ENCODE peak calls at places on chromosomes 16 and 17, in eight cellular contexts. One of them, this sample, is unnamed. For H3K9me3, the result is how much of the 10 kb centered on the place peaks cover.

GRCh38 chr17:62870581-62870964 is 62.5 kb upstream of the MARCHF10 start:
- DNase-seq in ovary: no peak
- DNase-seq in Peyer's patch: no peak
- DNase-seq in A549: no peak
- DNase-seq in IMR-90: no peak
- DNase-seq in fibroblast of lung: no peak
- DNase-seq in transverse colon: no peak
- DNase-seq in aorta: no peak
- DNase-seq in this sample: no peak

GRCh38 chr17:16516594-16517018 is 24.6 kb upstream of the LRRC75A start:
- DNase-seq in fibroblast of lung: peak
- DNase-seq in Peyer's patch: no peak
- DNase-seq in aorta: peak
- DNase-seq in IMR-90: peak
- DNase-seq in transverse colon: no peak
- DNase-seq in A549: peak
- DNase-seq in ovary: peak
- DNase-seq in this sample: peak

GRCh38 chr17:27747462-27748359 is 52.6 kb downstream of the NOS2 start:
- DNase-seq in Peyer's patch: no peak
- DNase-seq in A549: peak
- DNase-seq in transverse colon: no peak
- DNase-seq in IMR-90: no peak
- DNase-seq in ovary: no peak
- DNase-seq in fibroblast of lung: no peak
- DNase-seq in aorta: no peak
- DNase-seq in this sample: no peak

GRCh38 chr16:58024673-58025350 is 742 bp upstream of the MMP15 start:
- DNase-seq in IMR-90: no peak
- DNase-seq in aorta: no peak
- DNase-seq in ovary: no peak
- DNase-seq in fibroblast of lung: no peak
- DNase-seq in A549: peak
- DNase-seq in transverse colon: peak
- DNase-seq in Peyer's patch: peak
- DNase-seq in this sample: no peak

GRCh38 chr16:11794447-11794846 is 2.6 kb downstream of the ZC3H7A start:
- DNase-seq in Peyer's patch: no peak
- DNase-seq in fibroblast of lung: no peak
- DNase-seq in aorta: no peak
- DNase-seq in IMR-90: no peak
- DNase-seq in A549: no peak
- DNase-seq in ovary: no peak
- DNase-seq in transverse colon: no peak
- DNase-seq in this sample: no peak

GRCh38 chr17:76915840-76916510 is 47.8 kb downstream of the MGAT5B start:
- DNase-seq in fibroblast of lung: no peak
- DNase-seq in A549: no peak
- DNase-seq in IMR-90: no peak
- DNase-seq in Peyer's patch: no peak
- DNase-seq in transverse colon: no peak
- DNase-seq in aorta: peak
- DNase-seq in ovary: no peak
- DNase-seq in this sample: no peak

GRCh38 chr17:62981933-62982332 is 15.9 kb downstream of the TANC2 start:
- DNase-seq in A549: peak
- DNase-seq in IMR-90: peak
- DNase-seq in fibroblast of lung: peak
- DNase-seq in ovary: no peak
- DNase-seq in Peyer's patch: no peak
- DNase-seq in aorta: no peak
- DNase-seq in transverse colon: no peak
- DNase-seq in this sample: no peak

GRCh38 chr16:4318171-4318910 is 2.5 kb downstream of the GLIS2 start:
- DNase-seq in ovary: no peak
- DNase-seq in IMR-90: no peak
- DNase-seq in transverse colon: no peak
- DNase-seq in Peyer's patch: no peak
- DNase-seq in fibroblast of lung: peak
- DNase-seq in A549: no peak
- DNase-seq in aorta: peak
- DNase-seq in this sample: no peak

GRCh38 chr17:260031-260791 is 78.8 kb upstream of the DOC2B start:
- DNase-seq in ovary: no peak
- DNase-seq in fibroblast of lung: no peak
- DNase-seq in A549: no peak
- DNase-seq in Peyer's patch: peak
- DNase-seq in transverse colon: no peak
- DNase-seq in IMR-90: no peak
- DNase-seq in aorta: no peak
- DNase-seq in this sample: no peak

GRCh38 chr16:50739031-50739430 is 2.9 kb upstream of the CYLD start:
- DNase-seq in aorta: no peak
- DNase-seq in A549: no peak
- DNase-seq in ovary: no peak
- DNase-seq in fibroblast of lung: no peak
- DNase-seq in IMR-90: no peak
- DNase-seq in Peyer's patch: no peak
- DNase-seq in transverse colon: no peak
- DNase-seq in this sample: no peak

GRCh38 chr17:2213291-2213960 is 90.2 kb downstream of the SMG6 start:
- DNase-seq in fibroblast of lung: peak
- DNase-seq in aorta: no peak
- DNase-seq in A549: no peak
- DNase-seq in Peyer's patch: no peak
- DNase-seq in transverse colon: no peak
- DNase-seq in ovary: no peak
- DNase-seq in IMR-90: peak
- DNase-seq in this sample: no peak

GRCh38 chr17:77915594-77916021 is 42.9 kb upstream of the TNRC6C start:
- DNase-seq in IMR-90: no peak
- DNase-seq in transverse colon: no peak
- DNase-seq in A549: no peak
- DNase-seq in ovary: no peak
- DNase-seq in Peyer's patch: peak
- DNase-seq in fibroblast of lung: no peak
- DNase-seq in aorta: no peak
- DNase-seq in this sample: no peak

GRCh38 chr17:559699-560378 is 154.8 kb downstream of the VPS53 start:
- DNase-seq in fibroblast of lung: peak
- DNase-seq in ovary: no peak
- DNase-seq in A549: peak
- DNase-seq in IMR-90: peak
- DNase-seq in aorta: no peak
- DNase-seq in Peyer's patch: no peak
- DNase-seq in transverse colon: no peak
- DNase-seq in this sample: peak

GRCh38 chr17:3512512-3513171 is 36.8 kb downstream of the ASPA start:
- DNase-seq in ovary: peak
- DNase-seq in IMR-90: peak
- DNase-seq in aorta: peak
- DNase-seq in A549: no peak
- DNase-seq in transverse colon: peak
- DNase-seq in Peyer's patch: no peak
- DNase-seq in fibroblast of lung: peak
- DNase-seq in this sample: no peak

GRCh38 chr16:20291807-20292206 is 35.5 kb downstream of the GP2 start:
- DNase-seq in transverse colon: no peak
- DNase-seq in IMR-90: no peak
- DNase-seq in A549: no peak
- DNase-seq in ovary: no peak
- DNase-seq in Peyer's patch: no peak
- DNase-seq in fibroblast of lung: no peak
- DNase-seq in aorta: no peak
- DNase-seq in this sample: no peak

GRCh38 chr16:83977056-83977815 is 9.2 kb downstream of the NECAB2 start:
- DNase-seq in aorta: peak
- DNase-seq in Peyer's patch: no peak
- DNase-seq in IMR-90: no peak
- DNase-seq in transverse colon: no peak
- DNase-seq in ovary: no peak
- DNase-seq in A549: no peak
- DNase-seq in fibroblast of lung: no peak
- DNase-seq in this sample: no peak

GRCh38 chr17:10600551-10600950 is 51.1 kb upstream of the MYH2 start:
- DNase-seq in IMR-90: peak
- DNase-seq in fibroblast of lung: no peak
- DNase-seq in A549: no peak
- DNase-seq in aorta: no peak
- DNase-seq in ovary: no peak
- DNase-seq in transverse colon: no peak
- DNase-seq in Peyer's patch: no peak
- DNase-seq in this sample: no peak

GRCh38 chr16:66942981-66943380 is 7.7 kb downstream of the CES2 start:
- DNase-seq in aorta: no peak
- DNase-seq in Peyer's patch: no peak
- DNase-seq in IMR-90: no peak
- DNase-seq in transverse colon: no peak
- DNase-seq in fibroblast of lung: no peak
- DNase-seq in A549: no peak
- DNase-seq in ovary: no peak
- DNase-seq in this sample: no peak

GRCh38 chr17:36463916-36464764 is 22.3 kb upstream of the ZNHIT3 start:
- DNase-seq in fibroblast of lung: peak
- DNase-seq in transverse colon: peak
- DNase-seq in ovary: no peak
- DNase-seq in aorta: no peak
- DNase-seq in IMR-90: peak
- DNase-seq in Peyer's patch: peak
- DNase-seq in A549: peak
- DNase-seq in this sample: no peak

DNA sequence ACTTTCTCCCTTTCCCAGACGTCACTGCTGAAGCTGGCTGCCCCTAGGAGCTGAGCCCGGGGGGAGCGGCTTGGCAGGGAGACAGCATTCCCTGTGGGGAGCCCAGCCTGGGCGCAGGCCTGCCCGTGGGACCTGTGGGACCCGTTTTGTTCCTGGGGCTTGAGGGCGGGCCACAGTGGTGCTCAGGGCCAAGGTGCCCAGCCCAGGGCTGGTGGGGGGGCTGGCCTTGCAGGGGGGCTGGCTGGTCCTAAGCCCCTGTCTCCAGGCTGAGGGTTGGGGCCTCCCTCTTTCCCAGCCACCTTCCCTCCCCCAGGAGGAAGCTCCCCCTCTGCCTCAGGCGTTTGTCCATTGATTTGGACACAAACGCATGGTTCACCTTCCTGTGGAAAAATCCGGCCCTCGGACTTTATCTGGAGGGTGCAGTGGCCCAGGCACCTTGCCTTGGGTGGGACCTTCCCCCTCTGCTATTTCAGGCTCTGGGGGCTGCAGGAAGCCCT is 4.4 kb downstream of the NHERF2 start:
- DNase-seq in A549: no peak
- DNase-seq in aorta: no peak
- DNase-seq in IMR-90: no peak
- DNase-seq in ovary: no peak
- DNase-seq in fibroblast of lung: no peak
- DNase-seq in transverse colon: no peak
- DNase-seq in Peyer's patch: no peak
- DNase-seq in this sample: no peak
- H3K9me3 ChIP-seq in A549: under half
- H3K9me3 ChIP-seq in aorta: under half
- H3K9me3 ChIP-seq in IMR-90: under half
- H3K9me3 ChIP-seq in ovary: under half
- H3K9me3 ChIP-seq in fibroblast of lung: under half
- H3K9me3 ChIP-seq in transverse colon: under half
- H3K9me3 ChIP-seq in Peyer's patch: under half
- H3K9me3 ChIP-seq in this sample: under half

DNA sequence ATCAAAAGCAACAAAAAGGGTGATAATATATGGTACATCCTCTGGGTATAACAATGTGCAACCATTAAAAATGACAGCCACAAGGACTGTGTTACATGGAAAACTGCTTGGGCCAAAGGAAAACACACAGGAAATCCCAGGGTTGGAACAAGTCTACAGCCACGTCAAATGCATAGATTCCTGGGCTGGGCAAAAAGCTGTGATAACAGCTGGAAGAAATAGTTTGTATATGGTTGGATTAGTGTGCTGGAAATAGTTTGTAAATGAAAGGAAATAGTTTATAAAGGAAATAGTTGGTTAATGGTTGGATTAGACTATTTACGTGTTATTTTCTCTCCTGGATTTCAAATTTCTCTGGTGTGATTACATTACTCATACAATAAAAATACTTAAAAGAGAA is 2.6 kb downstream of the HSD17B2 start:
- DNase-seq in IMR-90: peak
- DNase-seq in A549: no peak
- DNase-seq in aorta: no peak
- DNase-seq in ovary: no peak
- DNase-seq in Peyer's patch: no peak
- DNase-seq in transverse colon: no peak
- DNase-seq in fibroblast of lung: no peak
- DNase-seq in this sample: peak
- H3K4me3 ChIP-seq in IMR-90: no peak
- H3K4me3 ChIP-seq in A549: no peak
- H3K4me3 ChIP-seq in aorta: no peak
- H3K4me3 ChIP-seq in ovary: no peak
- H3K4me3 ChIP-seq in Peyer's patch: peak
- H3K4me3 ChIP-seq in transverse colon: no peak
- H3K4me3 ChIP-seq in fibroblast of lung: no peak
- H3K4me3 ChIP-seq in this sample: no peak

GRCh38 chr16:54240180-54241125 is 46.1 kb downstream of the IRX3 start:
- DNase-seq in A549: no peak
- DNase-seq in aorta: no peak
- DNase-seq in Peyer's patch: no peak
- DNase-seq in ovary: no peak
- DNase-seq in transverse colon: no peak
- DNase-seq in fibroblast of lung: peak
- DNase-seq in IMR-90: no peak
- DNase-seq in this sample: no peak
- H3K27ac ChIP-seq in A549: no peak
- H3K27ac ChIP-seq in aorta: no peak
- H3K27ac ChIP-seq in Peyer's patch: no peak
- H3K27ac ChIP-seq in ovary: no peak
- H3K27ac ChIP-seq in transverse colon: no peak
- H3K27ac ChIP-seq in fibroblast of lung: no peak
- H3K27ac ChIP-seq in IMR-90: no peak
- H3K27ac ChIP-seq in this sample: no peak

GRCh38 chr17:57391857-57392256 is 135.5 kb downstream of the MSI2 start:
- DNase-seq in IMR-90: no peak
- DNase-seq in fibroblast of lung: no peak
- DNase-seq in Peyer's patch: no peak
- DNase-seq in transverse colon: no peak
- DNase-seq in aorta: no peak
- DNase-seq in A549: no peak
- DNase-seq in ovary: no peak
- DNase-seq in this sample: no peak

GRCh38 chr17:57395721-57396321 is 139.5 kb downstream of the MSI2 start:
- DNase-seq in transverse colon: no peak
- DNase-seq in IMR-90: no peak
- DNase-seq in A549: no peak
- DNase-seq in Peyer's patch: no peak
- DNase-seq in fibroblast of lung: no peak
- DNase-seq in ovary: no peak
- DNase-seq in aorta: no peak
- DNase-seq in this sample: no peak

GRCh38 chr17:57394375-57394774 is 138.1 kb downstream of the MSI2 start:
- DNase-seq in IMR-90: no peak
- DNase-seq in Peyer's patch: no peak
- DNase-seq in fibroblast of lung: no peak
- DNase-seq in aorta: no peak
- DNase-seq in ovary: no peak
- DNase-seq in A549: no peak
- DNase-seq in transverse colon: no peak
- DNase-seq in this sample: no peak

GRCh38 chr17:57391076-57391825 is 134.9 kb downstream of the MSI2 start:
- DNase-seq in Peyer's patch: no peak
- DNase-seq in aorta: no peak
- DNase-seq in transverse colon: no peak
- DNase-seq in ovary: no peak
- DNase-seq in A549: no peak
- DNase-seq in fibroblast of lung: no peak
- DNase-seq in IMR-90: no peak
- DNase-seq in this sample: no peak

GRCh38 chr17:57393368-57393767 is 137.0 kb downstream of the MSI2 start:
- DNase-seq in fibroblast of lung: no peak
- DNase-seq in aorta: no peak
- DNase-seq in Peyer's patch: no peak
- DNase-seq in transverse colon: no peak
- DNase-seq in IMR-90: no peak
- DNase-seq in ovary: no peak
- DNase-seq in A549: no peak
- DNase-seq in this sample: no peak
- H3K9me3 ChIP-seq in fibroblast of lung: under half
- H3K9me3 ChIP-seq in aorta: under half
- H3K9me3 ChIP-seq in Peyer's patch: under half
- H3K9me3 ChIP-seq in transverse colon: under half
- H3K9me3 ChIP-seq in IMR-90: under half
- H3K9me3 ChIP-seq in ovary: under half
- H3K9me3 ChIP-seq in A549: under half
- H3K9me3 ChIP-seq in this sample: under half

This sample was measured in AG04450.